ENCODE peak calls at places on chromosome 7, in ten cellular contexts. S is foreskin fibroblast; U is mammary epithelial cell; M is epithelial cell of esophagus; H is transverse colon; Q is CD8-positive, alpha-beta T cell; Y is lower lobe of right lung; D is epithelial cell of proximal tubule; T is psoas muscle; G is cardiac muscle cell. K is an unnamed sample.

GRCh38 chr7:51352174-51353145 is 35.9 kb upstream of the COBL start:
- DNase-seq in S (no peak), U (no peak), M (no peak), H (no peak), Q (no peak), Y (no peak), D (no peak), T (no peak), G (peak), K (no peak)

GRCh38 chr7:116399808-116400207 is 99.7 kb upstream of the CAV2 start:
- DNase-seq in S (no peak), U (peak), M (peak), H (no peak), Q (no peak), Y (no peak), D (peak), T (no peak), G (no peak), K (peak)

GRCh38 chr7:107049480-107049879 is 5.0 kb downstream of the PRKAR2B start:
- DNase-seq in S (no peak), U (no peak), M (no peak), H (no peak), Q (no peak), Y (no peak), D (no peak), T (no peak), G (no peak), K (no peak)

GRCh38 chr7:139360210-139360947 is 685 bp downstream of the LUC7L2 start:
- DNase-seq in S (peak), U (peak), M (peak), H (peak), Q (peak), Y (peak), D (no peak), T (peak), G (peak), K (peak)

GRCh38 chr7:17535776-17536175 is 237.3 kb downstream of the AHR start:
- DNase-seq in S (peak), U (peak), M (peak), H (no peak), Q (no peak), Y (no peak), D (no peak), T (no peak), G (no peak), K (peak)

GRCh38 chr7:6730343-6730633 is 23.5 kb upstream of the ZNF12 start:
- DNase-seq in S (no peak), U (no peak), M (peak), H (no peak), Q (no peak), Y (no peak), D (no peak), T (no peak), G (no peak), K (no peak)

GRCh38 chr7:138064856-138065357 is 11.4 kb upstream of the AKR1D1 start:
- DNase-seq in S (peak), U (peak), M (peak), H (no peak), Q (no peak), Y (no peak), D (peak), T (no peak), G (peak), K (peak)

GRCh38 chr7:7148799-7149481 is 33.4 kb upstream of the C1GALT1 start:
- DNase-seq in S (peak), U (peak), M (peak), H (no peak), Q (no peak), Y (peak), D (no peak), T (no peak), G (peak), K (peak)

GRCh38 chr7:77684030-77684429 is 12.2 kb upstream of the RSBN1L start:
- DNase-seq in S (peak), U (peak), M (peak), H (no peak), Q (no peak), Y (no peak), D (no peak), T (peak), G (peak), K (peak)

GRCh38 chr7:70574970-70575799 is 556.8 kb upstream of the GALNT17 start:
- DNase-seq in S (no peak), U (peak), M (peak), H (no peak), Q (no peak), Y (no peak), D (no peak), T (no peak), G (no peak), K (no peak)

GRCh38 chr7:44639701-44640321 is 33.4 kb downstream of the OGDH start:
- DNase-seq in S (peak), U (peak), M (peak), H (no peak), Q (no peak), Y (no peak), D (peak), T (no peak), G (peak), K (peak)

GRCh38 chr7:11780267-11780666 is 51.7 kb downstream of the THSD7A start:
- DNase-seq in S (no peak), U (no peak), M (no peak), H (no peak), Q (no peak), Y (no peak), D (no peak), T (no peak), G (no peak), K (no peak)

GRCh38 chr7:134992626-134993179 is 6.4 kb downstream of the AGBL3 start:
- DNase-seq in S (no peak), U (no peak), M (no peak), H (no peak), Q (peak), Y (no peak), D (no peak), T (no peak), G (no peak), K (peak)

GRCh38 chr7:70392870-70393269 is 739.1 kb upstream of the GALNT17 start:
- DNase-seq in S (no peak), U (no peak), M (no peak), H (no peak), Q (no peak), Y (no peak), D (no peak), T (no peak), G (no peak), K (no peak)

GRCh38 chr7:44398506-44398905 is 73.1 kb upstream of the CAMK2B start:
- DNase-seq in S (no peak), U (no peak), M (no peak), H (no peak), Q (no peak), Y (no peak), D (no peak), T (peak), G (no peak), K (peak)

GRCh38 chr7:44984478-44984758 is 5.6 kb upstream of the MYO1G start:
- DNase-seq in S (no peak), U (no peak), M (no peak), H (no peak), Q (no peak), Y (no peak), D (no peak), T (no peak), G (no peak), K (no peak)

GRCh38 chr7:25625316-25625715 is 397.0 kb upstream of the NPVF start:
- DNase-seq in S (no peak), U (no peak), M (no peak), H (no peak), Q (no peak), Y (no peak), D (no peak), T (no peak), G (no peak), K (no peak)

GRCh38 chr7:73424486-73424885 is 9.1 kb upstream of the FZD9 start:
- DNase-seq in S (no peak), U (no peak), M (no peak), H (no peak), Q (no peak), Y (no peak), D (no peak), T (no peak), G (no peak), K (no peak)

GRCh38 chr7:26686448-26686981 is 177.9 kb downstream of the SKAP2 start:
- DNase-seq in S (peak), U (peak), M (peak), H (no peak), Q (no peak), Y (peak), D (peak), T (peak), G (peak), K (peak)

DNA sequence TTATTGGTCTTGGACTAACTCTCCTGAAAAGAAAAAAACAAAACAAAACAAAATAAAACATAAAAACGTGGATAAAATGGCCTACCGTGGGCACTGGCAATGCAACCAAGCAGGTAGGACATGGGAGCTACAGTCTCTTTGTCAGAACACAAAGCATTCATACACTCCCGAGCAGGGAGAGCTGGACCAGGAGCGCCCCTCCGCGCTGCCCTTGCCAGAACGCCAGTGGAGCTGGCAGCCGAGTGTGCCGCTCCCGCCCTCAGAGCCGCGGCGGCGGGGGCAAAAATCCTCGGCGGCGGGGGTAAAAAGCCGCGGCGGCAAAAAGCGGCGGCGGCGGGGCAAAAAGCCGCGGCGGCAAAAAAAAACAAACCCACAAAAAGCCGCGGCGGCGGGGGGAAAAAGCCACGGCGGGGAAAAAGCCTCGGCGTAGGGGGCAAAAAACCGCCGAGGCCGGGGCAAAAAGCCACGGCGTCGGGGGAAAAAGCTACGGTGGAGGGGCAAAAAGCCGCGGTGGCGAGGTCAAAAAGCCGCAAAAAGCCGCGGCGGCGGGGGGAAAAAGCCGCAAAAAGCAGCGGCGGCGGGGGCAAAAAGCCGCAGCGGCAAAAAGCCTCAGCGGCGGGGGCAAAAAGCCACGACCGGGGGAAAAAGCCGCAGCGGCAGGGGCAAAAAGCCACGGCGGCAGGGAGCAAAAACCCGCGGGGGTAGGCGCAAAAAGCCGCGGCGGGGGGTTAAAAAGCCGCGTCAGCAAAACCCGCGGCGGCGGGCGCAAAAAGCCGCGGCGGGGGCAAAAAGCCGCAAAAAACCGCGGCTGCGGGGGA is 418.1 kb downstream of the ZNF716 start:
- DNase-seq in S (no peak), U (peak), M (peak), H (no peak), Q (no peak), Y (peak), D (no peak), T (peak), G (no peak), K (peak)
- H3K4me3 ChIP-seq in S (peak), U (peak), M (peak), H (peak), Q (no peak), Y (peak), D (peak), T (peak), G (no peak), K (peak)

GRCh38 chr7:115068220-115068619 is 146.3 kb downstream of the MDFIC start:
- DNase-seq in S (peak), U (no peak), M (peak), H (no peak), Q (no peak), Y (no peak), D (no peak), T (no peak), G (no peak), K (no peak)

GRCh38 chr7:115066050-115066449 is 144.2 kb downstream of the MDFIC start:
- DNase-seq in S (no peak), U (no peak), M (no peak), H (peak), Q (no peak), Y (no peak), D (no peak), T (peak), G (no peak), K (no peak)

GRCh38 chr7:115066634-115067033 is 144.7 kb downstream of the MDFIC start:
- DNase-seq in S (no peak), U (no peak), M (no peak), H (no peak), Q (no peak), Y (no peak), D (no peak), T (no peak), G (no peak), K (no peak)

GRCh38 chr7:115070311-115070710 is 148.4 kb downstream of the MDFIC start:
- DNase-seq in S (no peak), U (peak), M (no peak), H (no peak), Q (no peak), Y (no peak), D (no peak), T (no peak), G (no peak), K (no peak)
- TF ChIP-seq CTCF in S (no peak), U (no peak), M (no peak), H (no peak), Q (no peak), Y (no peak), D (no peak), T (no peak), G (no peak), K (no peak)

DNA sequence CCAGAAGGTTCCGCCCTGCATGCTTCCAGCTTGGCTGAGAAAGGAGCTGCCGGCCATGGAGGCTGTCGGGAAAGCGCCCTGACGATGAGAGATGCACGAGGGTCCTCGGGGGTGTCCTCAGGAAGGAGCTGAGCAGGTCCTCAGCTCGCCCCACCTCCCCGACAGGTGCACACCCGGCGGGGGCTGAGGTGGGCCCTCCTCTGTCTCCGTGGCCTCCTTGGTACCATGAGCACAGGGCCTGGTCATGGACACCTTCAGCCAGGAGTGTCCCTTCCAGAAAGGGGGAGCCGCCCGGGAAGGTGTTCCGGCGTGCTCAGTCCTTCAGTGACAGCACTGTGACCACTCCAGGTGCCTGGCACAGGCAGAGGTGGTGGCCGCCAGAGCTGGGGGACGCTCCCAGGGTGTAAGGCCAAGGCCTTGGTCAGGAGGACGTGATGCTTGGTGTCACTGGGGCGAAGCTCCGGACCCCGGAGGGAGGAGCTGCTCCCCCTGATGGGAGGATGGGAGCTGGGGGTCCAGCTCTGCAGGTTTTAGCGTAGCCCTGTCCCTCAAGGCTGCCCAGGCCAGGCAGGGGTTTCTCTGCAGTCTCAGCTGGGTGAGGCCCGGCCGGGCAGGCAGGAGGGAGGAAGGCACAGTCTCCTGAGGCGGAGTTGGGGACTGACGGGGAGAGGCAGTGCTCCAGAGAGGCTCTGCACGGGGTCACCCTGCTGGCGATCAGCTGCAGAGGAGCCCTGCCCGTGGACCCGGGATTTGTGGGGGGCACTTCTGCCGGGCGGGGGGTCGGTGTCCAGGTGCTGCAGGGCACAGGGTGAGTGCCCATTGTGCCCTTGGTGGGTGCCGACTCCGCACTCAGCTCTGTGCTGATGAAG is 56.6 kb upstream of the DNAJB6 start:
- DNase-seq in S (no peak), U (no peak), M (no peak), H (no peak), Q (no peak), Y (peak), D (no peak), T (no peak), G (no peak), K (no peak)
- H3K4me3 ChIP-seq in S (no peak), U (no peak), M (no peak), H (peak), Q (no peak), Y (peak), D (peak), T (peak), G (no peak), K (no peak)

GRCh38 chr7:46011059-46011458 is 90.0 kb upstream of the IGFBP3 start:
- DNase-seq in S (no peak), U (no peak), M (no peak), H (no peak), Q (no peak), Y (no peak), D (no peak), T (no peak), G (no peak), K (no peak)
- TF ChIP-seq CTCF in S (no peak), U (no peak), M (no peak), H (no peak), Q (no peak), Y (no peak), D (no peak), T (no peak), G (no peak), K (no peak)

DNA sequence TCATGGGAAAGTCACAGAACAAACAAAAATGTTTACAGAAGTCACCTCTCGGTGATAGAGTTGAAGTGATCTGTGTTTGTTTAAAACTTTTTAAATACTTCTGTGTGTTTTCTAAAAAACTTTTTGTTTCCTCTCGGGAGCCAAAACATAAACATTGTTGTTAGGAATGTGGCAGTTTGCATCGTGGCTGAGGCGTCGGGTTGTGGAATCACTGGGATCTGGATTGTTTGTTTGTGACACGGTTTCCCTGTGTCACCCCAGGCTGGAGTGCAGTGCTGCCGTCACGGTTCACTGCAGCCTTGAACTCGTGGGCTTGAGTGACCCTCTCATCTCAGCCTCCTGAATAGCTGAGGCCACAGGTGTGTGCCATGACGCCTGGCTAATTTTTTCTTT is 29.0 kb upstream of the SUN1 start:
- DNase-seq in S (no peak), U (no peak), M (no peak), H (no peak), Q (no peak), Y (no peak), D (no peak), T (no peak), G (no peak), K (no peak)
- H3K4me3 ChIP-seq in S (no peak), U (no peak), M (no peak), H (no peak), Q (no peak), Y (no peak), D (no peak), T (no peak), G (no peak), K (no peak)

GRCh38 chr7:31663072-31663471 is 23.9 kb upstream of the PPP1R17 start:
- DNase-seq in S (no peak), U (no peak), M (no peak), H (no peak), Q (no peak), Y (no peak), D (no peak), T (no peak), G (no peak), K (no peak)
- TF ChIP-seq CTCF in S (no peak), U (no peak), M (no peak), H (no peak), Q (no peak), Y (no peak), D (no peak), T (no peak), G (no peak), K (no peak)

GRCh38 chr7:954330-955238 is at the start of gene ADAP1:
- DNase-seq in S (no peak), U (peak), M (peak), H (peak), Q (peak), Y (peak), D (no peak), T (peak), G (peak), K (peak)
- H3K4me3 ChIP-seq in S (peak), U (peak), M (peak), H (peak), Q (no peak), Y (peak), D (peak), T (peak), G (peak), K (peak)

GRCh38 chr7:100545636-100546128 is 6.7 kb downstream of the AGFG2 start:
- DNase-seq in S (peak), U (peak), M (peak), H (peak), Q (peak), Y (no peak), D (peak), T (no peak), G (peak), K (peak)
- TF ChIP-seq CTCF in S (no peak), U (no peak), M (peak), H (peak), Q (no peak), Y (peak), D (no peak), T (no peak), G (peak), K (peak)

GRCh38 chr7:131327049-131327625 is 539 bp upstream of the MKLN1 start:
- DNase-seq in S (peak), U (peak), M (peak), H (peak), Q (peak), Y (peak), D (no peak), T (no peak), G (peak), K (peak)

GRCh38 chr7:131328387-131329175 is 905 bp downstream of the MKLN1 start:
- DNase-seq in S (peak), U (peak), M (peak), H (no peak), Q (no peak), Y (no peak), D (no peak), T (no peak), G (no peak), K (peak)

GRCh38 chr7:131327626-131328386 is at the start of gene MKLN1:
- DNase-seq in S (peak), U (peak), M (peak), H (peak), Q (peak), Y (peak), D (no peak), T (peak), G (peak), K (peak)

GRCh38 chr7:131330299-131330698 is 2.6 kb downstream of the MKLN1 start:
- DNase-seq in S (no peak), U (peak), M (peak), H (no peak), Q (no peak), Y (no peak), D (no peak), T (no peak), G (no peak), K (no peak)

DNA sequence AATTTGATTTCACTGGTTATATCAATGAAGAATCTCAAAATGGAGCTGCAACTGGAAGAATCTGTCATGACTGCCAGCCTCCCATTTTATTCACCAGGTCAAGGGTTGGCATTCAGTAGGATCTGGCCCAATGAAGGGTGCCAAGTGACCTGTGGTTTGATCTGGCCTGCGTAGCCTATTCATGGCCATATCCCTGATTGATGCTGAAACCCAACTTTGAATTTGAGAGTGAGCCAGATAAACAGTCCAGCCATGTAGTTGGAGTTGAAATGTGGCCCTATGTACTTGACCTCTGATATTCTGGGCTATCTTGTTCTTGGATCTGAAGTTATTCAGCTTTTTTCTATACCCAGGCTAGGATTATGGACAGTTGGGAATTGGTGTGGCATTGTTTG is 1.5 kb downstream of the MKLN1 start:
- DNase-seq in S (peak), U (no peak), M (no peak), H (no peak), Q (no peak), Y (no peak), D (no peak), T (no peak), G (no peak), K (peak)
- H3K4me3 ChIP-seq in S (peak), U (peak), M (peak), H (peak), Q (peak), Y (peak), D (peak), T (peak), G (peak), K (peak)

K was measured in fibroblast of pulmonary artery.